ENCODE peak calls at places on chromosome 14, in four cellular contexts. D, W, B and S are unnamed samples.

GRCh38 chr14:103121161-103121845 is 2.0 kb upstream of the TNFAIP2 start:
- DNase-seq in W (no peak), D (no peak), B (peak), S (peak)

GRCh38 chr14:34119107-34119858 is 168.4 kb upstream of the EGLN3 start:
- DNase-seq in D (no peak), B (no peak), W (no peak), S (no peak)

GRCh38 chr14:53044486-53044885 is 93.6 kb upstream of the FERMT2 start:
- DNase-seq in D (no peak), W (no peak), B (no peak), S (no peak)

GRCh38 chr14:69260246-69260978 is 454 bp downstream of the GALNT16 start:
- DNase-seq in B (peak), W (no peak), D (no peak), S (no peak)

GRCh38 chr14:24132061-24132685 is 1.7 kb downstream of the FITM1 start:
- DNase-seq in B (no peak), W (no peak), D (no peak), S (no peak)

GRCh38 chr14:89489796-89490506 is 72.9 kb upstream of the FOXN3 start:
- DNase-seq in W (no peak), D (no peak), B (no peak), S (no peak)

GRCh38 chr14:25411933-25412757 is 362.2 kb upstream of the STXBP6 start:
- DNase-seq in B (peak), D (no peak), W (no peak), S (no peak)

GRCh38 chr14:49249022-49249421 is 337.2 kb downstream of the RPS29 start:
- DNase-seq in W (no peak), D (no peak), B (no peak), S (no peak)

GRCh38 chr14:51069065-51069464 is 25.8 kb downstream of the TRIM9 start:
- DNase-seq in B (no peak), D (no peak), W (no peak), S (no peak)

GRCh38 chr14:66485910-66486421 is at the start of gene CCDC196:
- DNase-seq in B (no peak), D (no peak), W (no peak), S (no peak)

GRCh38 chr14:23187925-23188324 is 4.5 kb upstream of the SLC7A8 start:
- DNase-seq in D (no peak), W (no peak), B (no peak), S (no peak)

GRCh38 chr14:32478027-32478426 is 148.9 kb downstream of the AKAP6 start:
- DNase-seq in B (no peak), W (no peak), D (no peak), S (no peak)

GRCh38 chr14:23094666-23095195 is at the start of gene ACIN1:
- DNase-seq in B (peak), W (peak), D (peak), S (peak)

GRCh38 chr14:66345986-66346385 is 140.2 kb upstream of the CCDC196 start:
- DNase-seq in D (no peak), W (no peak), B (peak), S (no peak)

GRCh38 chr14:105876158-105876557 is 349.8 kb downstream of the TMEM121 start:
- DNase-seq in B (peak), W (no peak), D (no peak), S (peak)

GRCh38 chr14:54803396-54803795 is 99.2 kb downstream of the GCH1 start:
- DNase-seq in B (peak), W (no peak), D (no peak), S (no peak)

GRCh38 chr14:56522403-56522802 is 57.2 kb upstream of the TMEM260 start:
- DNase-seq in D (no peak), W (no peak), B (no peak), S (no peak)

GRCh38 chr14:51616724-51617409 is 34.8 kb upstream of the FRMD6 start:
- DNase-seq in W (no peak), B (no peak), D (no peak), S (no peak)

DNA sequence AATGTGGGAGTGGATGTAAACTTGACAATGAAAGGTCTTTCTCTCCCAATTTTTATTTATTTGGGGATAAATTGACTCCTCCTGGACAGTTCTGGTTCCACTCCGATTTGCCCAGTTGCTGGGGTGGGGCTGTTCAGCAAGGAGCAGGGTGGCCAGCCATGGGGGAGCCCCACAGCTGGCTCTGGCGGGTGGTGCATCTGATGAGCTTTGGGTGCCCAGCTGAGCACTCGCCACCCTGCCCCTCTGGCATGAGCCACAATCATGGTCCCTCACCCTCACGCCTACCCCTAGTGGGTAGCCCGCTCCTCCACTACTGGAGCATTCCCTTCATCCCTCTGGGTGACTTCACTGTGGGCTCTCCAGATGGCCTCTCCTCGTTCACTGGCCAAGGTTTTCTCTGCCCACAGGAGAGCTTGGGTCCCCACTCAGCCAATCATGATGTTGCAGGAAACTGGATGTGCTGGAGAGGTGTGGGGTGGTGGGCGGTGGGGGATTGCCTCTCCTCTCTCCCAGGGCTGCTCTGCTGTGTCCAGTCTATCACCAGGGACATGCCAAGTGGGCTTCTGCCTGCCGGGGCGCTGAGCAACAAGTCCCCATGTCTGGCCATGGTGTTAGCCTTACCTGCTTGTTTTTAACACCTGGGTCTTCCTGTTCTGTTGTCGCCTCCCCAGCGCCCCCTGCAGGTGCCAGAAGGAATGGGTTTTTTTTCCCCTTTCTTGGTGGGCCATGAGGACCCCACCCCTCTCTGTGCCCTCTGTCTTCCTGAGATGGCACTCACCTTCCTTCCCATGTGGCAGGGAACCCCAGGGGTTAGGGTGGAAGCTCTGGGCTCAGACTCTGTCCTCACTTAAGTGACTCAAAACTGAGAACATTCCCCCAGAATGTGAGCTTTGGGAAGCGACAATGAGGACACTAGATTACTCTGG is 3.4 kb downstream of the CYP46A1 start:
- DNase-seq in D (no peak), W (no peak), B (peak), S (no peak)
- TF ChIP-seq CTCF in D (peak), W (peak), B (peak), S (peak)

GRCh38 chr14:92748259-92749016 is at the start of gene LGMN:
- DNase-seq in B (peak), D (peak), W (peak), S (peak)
- TF ChIP-seq CTCF in B (no peak), D (no peak), W (no peak), S (no peak)

GRCh38 chr14:63843796-63844195 is 9.0 kb upstream of the SYNE2 start:
- DNase-seq in B (no peak), D (no peak), W (no peak), S (no peak)

GRCh38 chr14:63840981-63841380 is 11.8 kb upstream of the SYNE2 start:
- DNase-seq in D (no peak), B (peak), W (peak), S (no peak)
- TF ChIP-seq CTCF in D (peak), B (peak), W (peak), S (no peak)

DNA sequence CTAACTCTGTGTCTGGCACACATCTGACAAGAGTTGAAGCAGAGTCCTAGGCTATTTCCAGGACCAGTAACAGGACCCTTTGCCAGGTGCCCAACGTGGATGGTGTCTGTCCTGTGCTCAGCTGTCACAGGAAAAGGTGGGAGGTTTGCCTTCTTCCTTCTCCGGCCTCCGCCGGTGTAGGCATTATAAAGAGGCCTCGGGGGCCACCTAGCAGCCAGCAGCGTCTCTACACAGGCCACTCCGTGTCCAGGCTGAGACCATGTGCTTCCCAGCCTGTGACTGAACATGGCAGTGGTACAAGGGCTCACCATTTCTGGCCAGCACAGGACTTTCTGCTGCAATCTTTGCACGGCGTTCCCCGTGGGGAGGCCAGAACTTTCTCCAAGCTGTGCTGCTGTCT is 60.7 kb upstream of the GPATCH2L start:
- DNase-seq in D (no peak), B (peak), W (no peak), S (no peak)
- TF ChIP-seq CTCF in D (peak), B (peak), W (no peak), S (no peak)

DNA sequence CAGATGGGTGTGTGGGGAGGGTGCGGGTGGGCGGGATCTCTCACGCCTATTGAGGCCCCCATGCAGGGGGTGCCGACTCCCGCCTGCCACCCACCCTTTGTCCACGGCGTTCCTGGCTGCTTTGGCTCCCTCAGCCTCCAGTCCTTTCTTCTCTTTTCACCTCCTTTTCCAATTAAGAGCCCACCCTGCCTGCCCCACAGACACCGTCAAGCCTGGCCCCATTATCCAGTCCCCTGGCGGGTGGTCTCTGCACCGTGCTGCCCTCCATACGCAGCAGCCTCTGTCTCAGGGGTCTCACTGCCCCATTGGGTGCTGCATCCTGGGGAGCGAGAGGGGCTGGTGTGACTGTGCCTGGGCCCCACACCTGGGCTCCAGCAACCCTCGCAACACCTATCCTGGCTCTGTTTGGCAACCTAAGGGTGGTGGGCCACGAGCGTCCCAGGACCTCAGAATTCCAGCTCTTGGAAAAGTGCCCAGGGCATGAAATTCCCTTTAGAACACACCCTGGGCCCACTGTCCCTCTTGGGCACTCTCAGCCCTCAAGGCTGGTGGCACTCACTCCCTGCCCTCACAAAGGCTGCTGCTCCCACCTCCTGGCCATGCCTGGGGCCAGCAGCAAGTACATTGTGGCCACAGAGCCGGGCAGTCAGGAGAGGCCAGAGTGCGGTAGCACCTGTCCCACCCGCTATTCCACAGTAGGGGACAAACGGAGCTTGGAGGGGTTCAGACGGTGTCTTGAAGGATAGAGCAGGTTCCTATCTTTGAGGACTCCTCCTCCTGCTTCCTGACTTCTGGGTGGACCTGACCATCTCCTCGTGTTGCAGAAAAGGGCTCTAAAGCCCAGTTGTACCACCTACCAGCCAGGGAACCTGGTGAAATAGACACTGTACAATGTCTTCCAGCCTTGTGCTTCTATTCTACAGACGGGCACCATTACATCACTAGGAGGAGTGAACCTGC is 114.1 kb downstream of the KIF26A start:
- DNase-seq in D (no peak), B (no peak), W (no peak), S (no peak)
- TF ChIP-seq CTCF in D (no peak), B (no peak), W (no peak), S (no peak)